ENCODE peak calls at places on chromosomes 16 and 17, in seven cellular contexts. R is H9, D is neuronal stem cell, L is IMR-90, A is mesenchymal stem cell, U is trophoblast cell, Q is H1. Z is an unnamed sample.

GRCh38 chr17:77888242-77889134 is 70.0 kb upstream of the TNRC6C start:
- DNase-seq in Q (no peak), U (no peak), L (peak), D (no peak), R (no peak), A (no peak), Z (no peak)

GRCh38 chr16:50665128-50665878 is 15.8 kb downstream of the SNX20 start:
- DNase-seq in L (peak), A (peak), D (peak), U (peak), R (peak), Q (peak), Z (peak)

GRCh38 chr16:72664122-72664479 is 383.8 kb downstream of the ZFHX3 start:
- DNase-seq in R (no peak), U (peak), D (peak), Q (no peak), A (peak), L (peak), Z (no peak)

GRCh38 chr17:30922235-30922993 is 669 bp downstream of the ADAP2 start:
- DNase-seq in U (peak), R (peak), Q (no peak), A (peak), L (no peak), D (no peak), Z (peak)

GRCh38 chr17:75819723-75820410 is 24.3 kb downstream of the UNC13D start:
- DNase-seq in A (no peak), U (no peak), R (no peak), D (no peak), Q (no peak), L (no peak), Z (no peak)

GRCh38 chr17:47204722-47205418 is 4.3 kb upstream of the MYL4 start:
- DNase-seq in L (peak), A (peak), D (no peak), R (no peak), Q (no peak), U (peak), Z (peak)

GRCh38 chr17:80795737-80796136 is 195.9 kb upstream of the CHMP6 start:
- DNase-seq in D (no peak), U (no peak), Q (no peak), R (no peak), L (no peak), A (no peak), Z (no peak)

GRCh38 chr17:47741109-47741792 is 8.2 kb downstream of the TBX21 start:
- DNase-seq in Q (no peak), L (no peak), D (no peak), R (peak), A (no peak), U (no peak), Z (no peak)

GRCh38 chr17:19316756-19317358 is 45.7 kb downstream of the B9D1 start:
- DNase-seq in A (no peak), Q (no peak), U (no peak), L (no peak), D (no peak), R (no peak), Z (no peak)

GRCh38 chr17:44279586-44280344 is 11.8 kb upstream of the SLC4A1 start:
- DNase-seq in U (peak), L (peak), R (peak), Q (peak), A (peak), D (no peak), Z (peak)

GRCh38 chr17:81735181-81736102 is 23.4 kb downstream of the SLC25A10 start:
- DNase-seq in R (no peak), U (peak), Q (no peak), L (peak), D (no peak), A (peak), Z (no peak)

GRCh38 chr16:48323783-48324775 is 61.1 kb downstream of the SIAH1 start:
- DNase-seq in R (no peak), L (peak), A (peak), Q (no peak), U (no peak), D (no peak), Z (no peak)

GRCh38 chr16:89720859-89721643 is at the start of the genes VPS9D1 and ZNF276:
- DNase-seq in R (peak), A (peak), Q (no peak), L (peak), U (peak), D (peak), Z (peak)

GRCh38 chr17:31695456-31696090 is 163.5 kb downstream of the COPRS start:
- DNase-seq in Q (no peak), D (no peak), A (peak), U (peak), R (no peak), L (peak), Z (no peak)

GRCh38 chr17:48254896-48255295 is 147.3 kb downstream of the SNX11 start:
- DNase-seq in L (no peak), D (no peak), U (no peak), R (no peak), A (peak), Q (no peak), Z (peak)

GRCh38 chr16:30875881-30876791 is 17.7 kb downstream of the BCL7C start:
- DNase-seq in L (peak), R (no peak), U (peak), A (peak), Q (no peak), D (no peak), Z (peak)

GRCh38 chr17:79125503-79125902 is 50.9 kb downstream of the ENGASE start:
- DNase-seq in D (no peak), L (no peak), U (no peak), R (no peak), A (no peak), Q (no peak), Z (no peak)

GRCh38 chr17:77356690-77357201 is 216.0 kb downstream of the SEC14L1 start:
- DNase-seq in L (no peak), A (no peak), D (no peak), Q (no peak), U (peak), R (no peak), Z (no peak)

GRCh38 chr16:11161974-11162373 is 94.0 kb downstream of the SOCS1 start:
- DNase-seq in D (no peak), L (no peak), Q (no peak), A (no peak), R (no peak), U (no peak), Z (no peak)

GRCh38 chr16:87329436-87330256 is 12.5 kb upstream of the C16orf95 start:
- DNase-seq in R (no peak), D (no peak), L (no peak), A (no peak), U (no peak), Q (no peak), Z (no peak)

GRCh38 chr16:20568404-20568803 is 7.8 kb downstream of the ACSM2B start:
- DNase-seq in U (no peak), R (no peak), D (no peak), L (no peak), Q (no peak), A (no peak), Z (no peak)
- H4K8ac ChIP-seq in U (no peak), R (no peak), D (no peak), L (no peak), Q (no peak), A (no peak), Z (no peak)

GRCh38 chr16:84614914-84615813 is 2.7 kb downstream of the COTL1 start:
- DNase-seq in L (no peak), Q (no peak), D (no peak), U (no peak), R (no peak), A (no peak), Z (no peak)
- H4K8ac ChIP-seq in L (no peak), Q (no peak), D (no peak), U (no peak), R (no peak), A (no peak), Z (no peak)

GRCh38 chr16:56478228-56479049 is 27.1 kb downstream of the OGFOD1 start:
- DNase-seq in D (no peak), Q (no peak), R (no peak), U (no peak), A (peak), L (peak), Z (no peak)
- H4K8ac ChIP-seq in D (no peak), Q (no peak), R (no peak), U (no peak), A (no peak), L (no peak), Z (no peak)

GRCh38 chr16:20944861-20945390 is 44.4 kb downstream of the LYRM1 start:
- DNase-seq in D (no peak), L (peak), R (no peak), Q (no peak), U (peak), A (peak), Z (peak)

GRCh38 chr16:20941635-20941926 is 41.0 kb downstream of the LYRM1 start:
- DNase-seq in U (no peak), Q (no peak), D (no peak), A (no peak), L (no peak), R (no peak), Z (no peak)

GRCh38 chr16:20939599-20939998 is 39.0 kb downstream of the LYRM1 start:
- DNase-seq in A (no peak), Q (no peak), U (no peak), D (no peak), L (no peak), R (no peak), Z (no peak)

GRCh38 chr16:20940864-20941634 is 40.5 kb downstream of the LYRM1 start:
- DNase-seq in U (no peak), L (no peak), Q (no peak), A (no peak), R (no peak), D (no peak), Z (no peak)

GRCh38 chr16:20942271-20942670 is 41.7 kb downstream of the LYRM1 start:
- DNase-seq in Q (no peak), A (no peak), D (no peak), L (no peak), U (no peak), R (no peak), Z (no peak)
- H4K8ac ChIP-seq in Q (no peak), A (no peak), D (no peak), L (no peak), U (no peak), R (no peak), Z (no peak)

DNA sequence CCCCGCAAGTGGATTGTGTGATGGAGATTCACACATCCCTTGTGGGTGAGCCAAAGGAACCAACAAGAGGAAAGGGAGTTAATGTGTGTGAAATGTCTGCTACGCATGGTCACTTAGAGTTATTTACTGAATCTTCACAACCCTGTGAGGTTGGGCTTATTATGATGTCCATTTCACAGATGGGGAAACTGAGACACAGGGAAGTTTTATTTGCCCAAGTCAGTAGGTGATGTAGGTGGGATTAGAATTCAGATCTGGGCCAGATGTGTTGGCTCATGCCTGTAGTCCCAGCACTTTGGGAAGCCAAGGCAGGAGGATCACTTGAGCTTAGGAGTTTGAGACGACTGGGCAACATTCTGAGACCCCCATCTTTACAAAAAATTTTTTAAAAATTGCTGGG is 11.6 kb upstream of the DLX4 start:
- DNase-seq in Q (no peak), A (no peak), L (no peak), D (no peak), U (no peak), R (no peak), Z (no peak)
- H4K8ac ChIP-seq in Q (no peak), A (no peak), L (no peak), D (no peak), U (no peak), R (no peak), Z (no peak)

GRCh38 chr17:1542316-1542715 is 20.3 kb downstream of the PITPNA start:
- DNase-seq in U (no peak), L (no peak), A (no peak), D (no peak), Q (no peak), R (no peak), Z (peak)
- H4K8ac ChIP-seq in U (no peak), L (no peak), A (no peak), D (no peak), Q (no peak), R (no peak), Z (no peak)

DNA sequence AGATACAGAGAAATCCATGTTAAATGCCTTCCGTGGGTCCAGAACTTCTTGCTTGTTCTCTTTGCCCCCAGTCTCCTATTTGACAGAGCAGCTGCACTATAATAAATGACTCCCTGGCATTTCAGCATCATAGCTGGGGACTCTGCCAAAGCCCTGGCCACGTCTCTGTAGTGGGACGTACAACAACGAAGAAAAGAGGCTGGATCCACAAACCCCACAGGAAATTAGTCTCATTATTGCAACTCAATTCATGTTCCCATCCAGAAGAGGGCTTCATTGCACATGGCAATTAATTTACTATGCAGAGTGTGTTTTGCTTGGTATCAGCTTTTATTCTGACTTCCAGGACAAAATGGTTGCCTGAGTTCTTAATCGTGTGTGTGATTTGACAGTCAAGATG is 121.3 kb downstream of the CDH13 start:
- DNase-seq in L (peak), D (no peak), R (no peak), U (no peak), Q (no peak), A (peak), Z (no peak)
- H4K8ac ChIP-seq in L (no peak), D (no peak), R (no peak), U (no peak), Q (no peak), A (no peak), Z (no peak)